ENCODE peak calls at places on chromosomes 13 and 19, in nine cellular contexts. B is PC-3; M is pancreas; P is CD4-positive, alpha-beta memory T cell; H is tibial nerve; R is CD8-positive, alpha-beta T cell; W is H9; O is NT2/D1; C is HCT116. Q is an unnamed sample. For H3K4me1, the result is how much of the 10 kb centered on the place peaks cover.

GRCh38 chr13:30972888-30973377 is 40.5 kb downstream of the TEX26 start:
- DNase-seq in B (peak), M (no peak), P (no peak), H (no peak), R (no peak), W (no peak), O (no peak), C (no peak), Q (no peak)

GRCh38 chr13:31756346-31756745 is 17.0 kb downstream of the RXFP2 start:
- DNase-seq in B (peak), M (no peak), P (no peak), H (no peak), R (no peak), W (no peak), O (no peak), C (no peak), Q (no peak)

GRCh38 chr19:12202250-12202649 is 39.4 kb downstream of the ZNF136 start:
- DNase-seq in B (no peak), M (peak), P (peak), H (no peak), R (peak), W (peak), O (peak), C (no peak), Q (no peak)

GRCh38 chr19:46606019-46606418 is 4.9 kb downstream of the CALM3 start:
- DNase-seq in B (no peak), M (no peak), P (no peak), H (peak), R (no peak), W (no peak), O (no peak), C (no peak), Q (no peak)

GRCh38 chr13:26660761-26661160 is 99.8 kb downstream of the GPR12 start:
- DNase-seq in B (no peak), M (no peak), P (no peak), H (no peak), R (no peak), W (no peak), O (no peak), C (no peak), Q (no peak)

GRCh38 chr19:42203700-42204099 is 13.8 kb downstream of the DEDD2 start:
- DNase-seq in B (no peak), M (no peak), P (no peak), H (no peak), R (no peak), W (no peak), O (no peak), C (no peak), Q (no peak)

GRCh38 chr13:61760102-61760501 is 344.5 kb upstream of the PCDH20 start:
- DNase-seq in B (no peak), M (no peak), P (no peak), H (no peak), R (no peak), W (no peak), O (no peak), C (no peak), Q (no peak)

GRCh38 chr19:13838943-13839192 is 38.1 kb upstream of the NANOS3 start:
- DNase-seq in B (no peak), M (no peak), P (no peak), H (no peak), R (no peak), W (peak), O (no peak), C (no peak), Q (no peak)

GRCh38 chr13:79799049-79799448 is 318.1 kb downstream of the NDFIP2 start:
- DNase-seq in B (no peak), M (no peak), P (no peak), H (no peak), R (no peak), W (no peak), O (no peak), C (no peak), Q (no peak)

GRCh38 chr19:36081385-36081784 is 26.7 kb downstream of the WDR62 start:
- DNase-seq in B (no peak), M (no peak), P (no peak), H (no peak), R (no peak), W (no peak), O (no peak), C (no peak), Q (no peak)

GRCh38 chr19:10431254-10431942 is 11.1 kb downstream of the PDE4A start:
- DNase-seq in B (peak), M (peak), P (peak), H (no peak), R (peak), W (no peak), O (no peak), C (no peak), Q (no peak)

GRCh38 chr19:40274585-40275544 is 10.3 kb downstream of the AKT2 start:
- DNase-seq in B (no peak), M (no peak), P (peak), H (no peak), R (peak), W (no peak), O (no peak), C (no peak), Q (no peak)

GRCh38 chr13:95643471-95643813 is 1.1 kb downstream of the DZIP1 start:
- DNase-seq in B (no peak), M (no peak), P (no peak), H (no peak), R (no peak), W (peak), O (no peak), C (no peak), Q (peak)

GRCh38 chr13:28313579-28313978 is 175.2 kb downstream of the PAN3 start:
- DNase-seq in B (no peak), M (no peak), P (no peak), H (no peak), R (no peak), W (no peak), O (no peak), C (peak), Q (no peak)

DNA sequence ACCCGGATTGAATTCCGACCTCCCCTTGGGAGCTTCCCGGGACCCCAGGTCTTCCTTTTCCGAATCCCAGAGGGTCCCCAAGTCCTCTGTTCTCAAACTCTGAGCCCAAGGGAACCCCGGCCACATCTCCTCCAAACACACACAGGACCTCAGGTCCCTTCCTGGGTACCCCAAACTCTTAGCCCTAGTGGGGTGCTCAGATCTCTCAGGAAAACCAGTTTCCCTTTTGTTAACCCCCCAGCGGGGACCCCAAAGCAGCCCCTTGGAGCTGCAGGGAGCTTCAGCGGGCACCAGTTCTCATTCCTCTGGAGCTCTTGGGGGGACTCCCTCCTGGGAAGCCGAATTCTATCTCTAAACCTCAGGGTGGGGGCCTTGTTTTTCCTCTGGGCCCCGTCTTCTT is 774 bp downstream of the CACNG6 start:
- DNase-seq in B (no peak), M (no peak), P (no peak), H (no peak), R (no peak), W (no peak), O (no peak), C (no peak), Q (no peak)
- H3K4me1 ChIP-seq in B (under half), M (under half), P (under half), H (under half), R (under half), W (under half), O (under half), C (under half), Q (under half)

GRCh38 chr19:51565583-51565982 is 5.5 kb upstream of the ZNF175 start:
- DNase-seq in B (no peak), M (no peak), P (no peak), H (no peak), R (no peak), W (no peak), O (no peak), C (no peak), Q (no peak)

GRCh38 chr19:51559240-51559639 is 11.8 kb upstream of the ZNF175 start:
- DNase-seq in B (no peak), M (no peak), P (no peak), H (no peak), R (no peak), W (no peak), O (no peak), C (no peak), Q (no peak)

GRCh38 chr19:51564791-51565190 is 6.3 kb upstream of the ZNF175 start:
- DNase-seq in B (no peak), M (no peak), P (no peak), H (no peak), R (no peak), W (peak), O (peak), C (no peak), Q (no peak)

DNA sequence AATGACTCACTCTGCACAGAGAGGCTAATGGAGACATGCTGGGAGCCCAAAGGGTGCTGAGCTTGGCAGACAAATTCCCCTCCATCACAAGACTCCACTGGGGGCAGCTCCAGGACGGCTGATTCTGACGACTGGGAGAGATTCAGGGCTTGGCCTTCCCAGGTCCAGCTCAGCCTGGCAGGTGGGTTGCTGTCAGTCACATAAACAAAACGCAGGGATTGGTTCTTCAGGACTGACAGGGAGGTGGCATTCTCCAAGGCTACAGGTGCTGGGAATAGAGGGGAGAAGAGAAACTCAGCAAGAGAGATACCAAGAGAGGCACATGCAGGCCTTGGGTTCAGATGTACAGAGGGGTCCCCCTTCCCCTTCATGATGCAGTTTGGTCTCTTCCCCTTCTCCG is 10.7 kb upstream of the ZNF175 start:
- DNase-seq in B (no peak), M (no peak), P (no peak), H (no peak), R (no peak), W (no peak), O (no peak), C (no peak), Q (no peak)
- H3K4me1 ChIP-seq in B (under half), M (under half), P (under half), H (under half), R (under half), W (under half), O (under half), C (under half), Q (under half)

GRCh38 chr13:51819544-51819943 is 15.6 kb upstream of the DHRS12 start:
- DNase-seq in B (no peak), M (no peak), P (no peak), H (no peak), R (no peak), W (no peak), O (no peak), C (no peak), Q (no peak)
- H3K4me1 ChIP-seq in B (under half), M (under half), P (half or more), H (under half), R (half or more), W (under half), O (under half), C (under half), Q (under half)

GRCh38 chr19:18152817-18153554 is at the start of gene PIK3R2:
- DNase-seq in B (peak), M (peak), P (peak), H (peak), R (peak), W (peak), O (peak), C (peak), Q (peak)
- H3K4me1 ChIP-seq in B (under half), M (under half), P (under half), H (half or more), R (under half), W (under half), O (under half), C (under half), Q (under half)

GRCh38 chr19:48332351-48332661 is 7.0 kb downstream of the EMP3 start:
- DNase-seq in B (no peak), M (no peak), P (no peak), H (no peak), R (no peak), W (no peak), O (no peak), C (no peak), Q (no peak)

GRCh38 chr19:48332662-48333466 is 7.5 kb downstream of the EMP3 start:
- DNase-seq in B (peak), M (peak), P (peak), H (peak), R (peak), W (peak), O (no peak), C (peak), Q (peak)

GRCh38 chr19:48325265-48325910 is at the start of gene EMP3:
- DNase-seq in B (peak), M (peak), P (peak), H (peak), R (peak), W (peak), O (peak), C (peak), Q (peak)

GRCh38 chr19:48330012-48330681 is 4.8 kb downstream of the EMP3 start:
- DNase-seq in B (no peak), M (peak), P (peak), H (peak), R (peak), W (peak), O (no peak), C (no peak), Q (peak)

DNA sequence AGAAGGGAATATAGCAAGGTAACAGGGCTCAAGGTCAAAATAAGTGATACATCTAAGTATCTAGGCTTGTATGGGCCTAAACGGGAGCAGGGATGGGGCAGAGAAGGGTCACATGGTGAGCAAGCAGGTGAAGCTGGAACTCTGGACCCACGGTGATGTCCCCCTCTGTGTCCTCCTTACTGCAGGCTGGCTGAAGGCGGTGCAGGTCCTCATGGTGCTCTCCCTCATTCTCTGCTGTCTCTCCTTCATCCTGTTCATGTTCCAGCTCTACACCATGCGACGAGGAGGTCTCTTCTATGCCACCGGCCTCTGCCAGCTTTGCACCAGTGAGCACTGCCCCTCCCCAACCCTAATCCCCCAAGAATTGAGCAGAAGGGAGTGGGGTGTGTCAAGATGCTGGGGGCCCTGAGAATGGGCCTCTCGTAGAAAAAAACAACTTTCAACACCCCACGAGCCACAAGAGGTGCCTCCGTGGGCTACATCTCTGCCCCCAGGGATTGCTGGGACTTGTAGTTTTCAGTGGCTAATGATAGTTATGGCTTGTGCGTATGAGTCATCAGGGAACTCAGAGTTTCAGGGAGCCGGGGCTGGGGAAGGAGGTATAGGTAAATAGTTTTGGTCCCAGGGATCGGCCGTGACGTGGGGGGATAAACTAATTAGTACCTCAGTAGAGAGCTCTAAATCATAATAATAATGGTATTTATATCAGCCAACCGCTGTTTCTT is 4.0 kb downstream of the EMP3 start:
- DNase-seq in B (peak), M (peak), P (peak), H (no peak), R (peak), W (peak), O (no peak), C (no peak), Q (no peak)
- H3K4me1 ChIP-seq in B (under half), M (under half), P (half or more), H (half or more), R (half or more), W (under half), O (under half), C (half or more), Q (under half)